ENCODE peak calls at places on chromosomes 13 and 19, in seven cellular contexts. One of them, this sample, is unnamed. For H3K9me3, the result is how much of the 10 kb centered on the place peaks cover.

GRCh38 chr13:20118268-20119140 is 42.3 kb downstream of the GJA3 start:
- DNase-seq in breast epithelium: no peak
- DNase-seq in H1: no peak
- DNase-seq in prostate gland: peak
- DNase-seq in stomach: peak
- DNase-seq in sigmoid colon: peak
- DNase-seq in HCT116: no peak
- DNase-seq in this sample: peak

GRCh38 chr19:1650627-1651009 is 1.8 kb downstream of the TCF3 start:
- DNase-seq in sigmoid colon: no peak
- DNase-seq in breast epithelium: no peak
- DNase-seq in HCT116: no peak
- DNase-seq in H1: no peak
- DNase-seq in prostate gland: no peak
- DNase-seq in stomach: no peak
- DNase-seq in this sample: no peak

GRCh38 chr19:54461201-54462071 is 2.1 kb downstream of the LENG9 start:
- DNase-seq in H1: no peak
- DNase-seq in HCT116: no peak
- DNase-seq in prostate gland: no peak
- DNase-seq in breast epithelium: no peak
- DNase-seq in stomach: no peak
- DNase-seq in sigmoid colon: no peak
- DNase-seq in this sample: no peak

GRCh38 chr19:3284759-3285646 is 60.5 kb downstream of the CELF5 start:
- DNase-seq in breast epithelium: peak
- DNase-seq in stomach: peak
- DNase-seq in sigmoid colon: no peak
- DNase-seq in H1: peak
- DNase-seq in prostate gland: peak
- DNase-seq in HCT116: peak
- DNase-seq in this sample: peak

GRCh38 chr19:16862826-16863405 is 25.9 kb upstream of the F2RL3 start:
- DNase-seq in breast epithelium: no peak
- DNase-seq in prostate gland: no peak
- DNase-seq in H1: no peak
- DNase-seq in stomach: no peak
- DNase-seq in sigmoid colon: no peak
- DNase-seq in HCT116: no peak
- DNase-seq in this sample: no peak

GRCh38 chr13:20197361-20197834 is 4.7 kb upstream of the GJB2 start:
- DNase-seq in sigmoid colon: no peak
- DNase-seq in HCT116: peak
- DNase-seq in prostate gland: no peak
- DNase-seq in breast epithelium: no peak
- DNase-seq in stomach: no peak
- DNase-seq in H1: no peak
- DNase-seq in this sample: no peak

GRCh38 chr19:31160346-31160926 is 188.8 kb downstream of the TSHZ3 start:
- DNase-seq in sigmoid colon: no peak
- DNase-seq in HCT116: no peak
- DNase-seq in prostate gland: no peak
- DNase-seq in stomach: no peak
- DNase-seq in breast epithelium: no peak
- DNase-seq in H1: no peak
- DNase-seq in this sample: no peak

GRCh38 chr19:29665826-29666633 is 769 bp downstream of the PLEKHF1 start:
- DNase-seq in stomach: peak
- DNase-seq in sigmoid colon: peak
- DNase-seq in prostate gland: no peak
- DNase-seq in H1: no peak
- DNase-seq in HCT116: no peak
- DNase-seq in breast epithelium: peak
- DNase-seq in this sample: no peak

GRCh38 chr13:113879506-113880360 is 15.9 kb upstream of the GAS6 start:
- DNase-seq in H1: no peak
- DNase-seq in stomach: no peak
- DNase-seq in HCT116: no peak
- DNase-seq in prostate gland: no peak
- DNase-seq in breast epithelium: no peak
- DNase-seq in sigmoid colon: no peak
- DNase-seq in this sample: no peak

DNA sequence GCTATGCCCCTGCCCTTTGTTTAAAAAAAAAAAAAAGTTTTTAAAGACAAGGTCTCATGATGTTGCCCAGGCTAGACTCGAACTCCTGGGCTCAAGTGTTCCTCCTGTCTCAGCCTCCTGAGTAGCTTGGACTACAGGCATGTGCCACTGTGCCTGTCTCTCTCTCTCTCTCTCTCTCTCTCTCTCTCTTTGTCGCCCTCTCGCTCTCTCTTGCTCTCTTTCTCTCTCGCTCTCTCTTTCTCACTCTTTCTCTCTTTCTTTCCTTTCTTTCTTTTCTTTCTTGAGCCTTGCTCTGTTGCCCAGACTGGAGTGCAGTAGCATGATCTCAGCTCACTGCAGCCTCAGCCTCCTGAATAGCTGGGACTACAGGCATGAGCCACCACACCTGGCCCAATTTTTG is 7.5 kb downstream of the COX6B1 start:
- DNase-seq in HCT116: no peak
- DNase-seq in prostate gland: no peak
- DNase-seq in breast epithelium: no peak
- DNase-seq in stomach: no peak
- DNase-seq in H1: no peak
- DNase-seq in sigmoid colon: no peak
- DNase-seq in this sample: no peak
- TF ChIP-seq POLR2A in HCT116: no peak
- TF ChIP-seq POLR2A in prostate gland: no peak
- TF ChIP-seq POLR2A in breast epithelium: no peak
- TF ChIP-seq POLR2A in stomach: no peak
- TF ChIP-seq POLR2A in H1: no peak
- TF ChIP-seq POLR2A in sigmoid colon: no peak
- TF ChIP-seq POLR2A in this sample: no peak

DNA sequence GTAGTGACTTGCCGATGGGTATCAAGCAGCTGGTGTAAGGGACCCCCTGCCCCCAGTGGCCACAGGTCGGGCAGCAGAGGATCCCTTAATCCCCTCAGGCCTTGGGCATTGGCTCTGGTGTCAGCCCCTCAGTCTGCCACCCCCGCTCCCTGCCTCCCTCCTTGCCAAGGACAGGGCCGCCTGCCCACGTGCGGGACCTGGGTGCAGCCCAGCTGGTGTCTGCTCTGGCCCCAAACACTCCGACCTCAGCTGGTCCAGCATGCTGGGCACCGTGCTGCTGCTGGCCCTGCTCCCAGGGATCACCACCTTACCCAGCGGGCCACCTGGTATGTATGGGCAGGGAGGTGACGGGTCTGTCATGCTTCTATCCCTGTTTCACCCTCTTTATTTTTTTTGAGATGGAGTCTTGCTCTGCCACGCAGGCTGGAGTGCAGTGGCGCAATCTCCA is at the start of gene TGFBR3L:
- DNase-seq in H1: no peak
- DNase-seq in prostate gland: no peak
- DNase-seq in breast epithelium: no peak
- DNase-seq in stomach: no peak
- DNase-seq in HCT116: no peak
- DNase-seq in sigmoid colon: no peak
- DNase-seq in this sample: no peak
- TF ChIP-seq POLR2AphosphoS5 in H1: no peak
- TF ChIP-seq POLR2AphosphoS5 in prostate gland: no peak
- TF ChIP-seq POLR2AphosphoS5 in breast epithelium: no peak
- TF ChIP-seq POLR2AphosphoS5 in stomach: no peak
- TF ChIP-seq POLR2AphosphoS5 in HCT116: no peak
- TF ChIP-seq POLR2AphosphoS5 in sigmoid colon: peak
- TF ChIP-seq POLR2AphosphoS5 in this sample: no peak

GRCh38 chr13:47117268-47117667 is 220.4 kb upstream of the HTR2A start:
- DNase-seq in stomach: no peak
- DNase-seq in sigmoid colon: no peak
- DNase-seq in H1: no peak
- DNase-seq in breast epithelium: no peak
- DNase-seq in HCT116: no peak
- DNase-seq in prostate gland: no peak
- DNase-seq in this sample: no peak
- H3K9me3 ChIP-seq in stomach: under half
- H3K9me3 ChIP-seq in sigmoid colon: under half
- H3K9me3 ChIP-seq in H1: under half
- H3K9me3 ChIP-seq in breast epithelium: under half
- H3K9me3 ChIP-seq in HCT116: under half
- H3K9me3 ChIP-seq in prostate gland: under half
- H3K9me3 ChIP-seq in this sample: under half

DNA sequence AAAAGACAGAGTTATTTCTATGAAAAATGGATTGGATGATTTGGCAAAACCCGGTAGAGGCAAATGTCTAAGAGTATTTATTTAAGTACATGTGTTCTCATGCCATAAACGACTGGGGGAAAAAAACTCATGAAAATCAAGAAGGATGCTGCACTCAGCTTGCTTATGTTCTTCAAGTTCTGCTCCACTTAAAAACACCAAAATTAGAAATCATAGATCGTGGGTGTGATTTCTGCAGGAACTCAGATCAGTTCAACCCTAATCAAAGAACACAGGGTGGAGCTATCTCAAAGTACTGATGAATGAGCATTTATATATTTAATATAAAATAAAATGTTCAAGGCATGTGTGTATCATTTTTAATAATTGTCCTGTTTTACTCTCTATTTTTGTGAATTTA is 103.8 kb downstream of the FGF14 start:
- DNase-seq in H1: no peak
- DNase-seq in HCT116: no peak
- DNase-seq in prostate gland: no peak
- DNase-seq in breast epithelium: no peak
- DNase-seq in sigmoid colon: no peak
- DNase-seq in stomach: no peak
- DNase-seq in this sample: no peak
- TF ChIP-seq POLR2A in H1: no peak
- TF ChIP-seq POLR2A in HCT116: no peak
- TF ChIP-seq POLR2A in prostate gland: no peak
- TF ChIP-seq POLR2A in breast epithelium: no peak
- TF ChIP-seq POLR2A in sigmoid colon: no peak
- TF ChIP-seq POLR2A in stomach: no peak
- TF ChIP-seq POLR2A in this sample: no peak

DNA sequence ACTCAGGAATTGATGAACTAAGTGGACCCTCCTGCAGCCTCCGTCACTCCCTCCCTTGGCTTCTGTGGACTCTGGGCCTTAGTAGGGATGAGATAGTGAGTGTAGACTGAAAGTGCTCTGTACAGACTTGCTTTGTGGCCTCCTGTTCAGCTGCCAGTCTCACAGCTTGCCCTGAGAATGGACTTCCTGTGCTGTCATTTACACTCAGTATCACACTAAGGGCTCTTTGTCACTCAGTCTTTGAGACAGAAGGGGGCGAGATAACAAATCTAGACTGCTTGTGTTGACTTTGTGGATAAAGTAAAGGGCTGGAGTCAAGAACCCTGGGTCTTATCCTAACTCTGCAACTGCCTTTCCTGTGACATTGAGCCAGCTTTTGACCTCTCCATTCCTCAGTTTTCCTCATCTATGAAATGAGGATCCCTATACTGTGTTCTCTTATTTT is 21.0 kb upstream of the SPRY2 start:
- DNase-seq in H1: no peak
- DNase-seq in prostate gland: no peak
- DNase-seq in HCT116: no peak
- DNase-seq in sigmoid colon: no peak
- DNase-seq in breast epithelium: no peak
- DNase-seq in stomach: no peak
- DNase-seq in this sample: no peak
- TF ChIP-seq POLR2AphosphoS5 in H1: no peak
- TF ChIP-seq POLR2AphosphoS5 in prostate gland: no peak
- TF ChIP-seq POLR2AphosphoS5 in HCT116: no peak
- TF ChIP-seq POLR2AphosphoS5 in sigmoid colon: no peak
- TF ChIP-seq POLR2AphosphoS5 in breast epithelium: no peak
- TF ChIP-seq POLR2AphosphoS5 in stomach: peak
- TF ChIP-seq POLR2AphosphoS5 in this sample: no peak

GRCh38 chr19:11017275-11018035 is 56.6 kb downstream of the SMARCA4 start:
- DNase-seq in prostate gland: no peak
- DNase-seq in stomach: no peak
- DNase-seq in H1: no peak
- DNase-seq in HCT116: no peak
- DNase-seq in breast epithelium: no peak
- DNase-seq in sigmoid colon: no peak
- DNase-seq in this sample: peak

GRCh38 chr19:11016591-11016990 is 55.8 kb downstream of the SMARCA4 start:
- DNase-seq in prostate gland: no peak
- DNase-seq in stomach: no peak
- DNase-seq in H1: no peak
- DNase-seq in sigmoid colon: no peak
- DNase-seq in HCT116: no peak
- DNase-seq in breast epithelium: no peak
- DNase-seq in this sample: no peak

GRCh38 chr19:11012507-11012906 is 51.7 kb downstream of the SMARCA4 start:
- DNase-seq in prostate gland: no peak
- DNase-seq in H1: no peak
- DNase-seq in stomach: no peak
- DNase-seq in breast epithelium: no peak
- DNase-seq in HCT116: no peak
- DNase-seq in sigmoid colon: no peak
- DNase-seq in this sample: no peak

GRCh38 chr19:11013771-11014170 is 52.9 kb downstream of the SMARCA4 start:
- DNase-seq in breast epithelium: no peak
- DNase-seq in prostate gland: no peak
- DNase-seq in sigmoid colon: no peak
- DNase-seq in H1: no peak
- DNase-seq in HCT116: no peak
- DNase-seq in stomach: no peak
- DNase-seq in this sample: no peak

GRCh38 chr19:11014403-11014911 is 53.6 kb downstream of the SMARCA4 start:
- DNase-seq in stomach: no peak
- DNase-seq in sigmoid colon: no peak
- DNase-seq in HCT116: no peak
- DNase-seq in prostate gland: no peak
- DNase-seq in breast epithelium: no peak
- DNase-seq in H1: no peak
- DNase-seq in this sample: no peak
- H3K9me3 ChIP-seq in stomach: under half
- H3K9me3 ChIP-seq in sigmoid colon: under half
- H3K9me3 ChIP-seq in HCT116: under half
- H3K9me3 ChIP-seq in prostate gland: under half
- H3K9me3 ChIP-seq in breast epithelium: under half
- H3K9me3 ChIP-seq in H1: under half
- H3K9me3 ChIP-seq in this sample: under half

DNA sequence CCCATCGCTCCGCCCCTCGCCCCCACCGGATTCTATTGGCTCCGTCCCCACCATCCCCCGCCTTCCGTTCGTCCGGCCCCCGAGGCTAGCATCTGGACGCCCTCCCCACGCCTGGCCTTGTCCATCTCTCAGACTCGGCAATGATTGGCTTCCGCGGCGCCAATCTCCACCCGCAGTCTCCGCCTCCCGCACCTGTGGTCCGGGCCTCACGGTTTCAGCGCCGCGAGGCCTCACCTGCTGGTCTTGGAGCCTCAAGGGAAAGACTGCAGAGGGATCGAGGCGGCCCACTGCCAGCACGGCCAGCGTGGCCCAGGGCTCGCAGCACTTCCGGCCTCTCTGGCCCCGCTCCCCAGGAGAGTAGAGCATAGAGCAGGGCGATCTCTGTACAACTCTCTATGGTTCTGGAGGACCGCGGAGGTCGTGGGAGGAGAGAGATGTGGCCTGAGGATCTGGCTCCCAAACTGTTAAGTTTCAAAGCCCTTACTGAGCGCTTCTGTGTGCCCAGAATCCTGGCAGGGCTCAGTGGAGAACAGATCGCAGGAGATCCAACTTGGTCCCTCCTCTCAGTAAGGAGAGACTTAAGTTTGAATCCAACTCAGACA is at the start of gene ERCC1:
- DNase-seq in H1: peak
- DNase-seq in stomach: peak
- DNase-seq in prostate gland: peak
- DNase-seq in HCT116: peak
- DNase-seq in breast epithelium: peak
- DNase-seq in sigmoid colon: peak
- DNase-seq in this sample: peak
- TF ChIP-seq POLR2A in H1: peak
- TF ChIP-seq POLR2A in stomach: peak
- TF ChIP-seq POLR2A in prostate gland: peak
- TF ChIP-seq POLR2A in HCT116: peak
- TF ChIP-seq POLR2A in breast epithelium: peak
- TF ChIP-seq POLR2A in sigmoid colon: peak
- TF ChIP-seq POLR2A in this sample: peak